ENCODE peak calls at places on chromosome 15, in six cellular contexts. One of them, this sample, is unnamed. For H3K9me3, the result is how much of the 10 kb centered on the place peaks cover.

GRCh38 chr15:65132841-65133549 is 613 bp downstream of the PDCD7 start:
- DNase-seq in CD4-positive, CD25-positive, alpha-beta regulatory T cell: no peak
- DNase-seq in WERI-Rb-1: peak
- DNase-seq in kidney: peak
- DNase-seq in A673: peak
- DNase-seq in stomach: peak
- DNase-seq in this sample: peak

GRCh38 chr15:74184582-74185091 is 11.1 kb downstream of the ISLR start:
- DNase-seq in CD4-positive, CD25-positive, alpha-beta regulatory T cell: no peak
- DNase-seq in WERI-Rb-1: no peak
- DNase-seq in kidney: peak
- DNase-seq in A673: no peak
- DNase-seq in stomach: no peak
- DNase-seq in this sample: no peak

GRCh38 chr15:32909431-32909830 is 191.6 kb downstream of the GREM1 start:
- DNase-seq in CD4-positive, CD25-positive, alpha-beta regulatory T cell: no peak
- DNase-seq in WERI-Rb-1: no peak
- DNase-seq in kidney: no peak
- DNase-seq in A673: no peak
- DNase-seq in stomach: no peak
- DNase-seq in this sample: peak

GRCh38 chr15:85673326-85673725 is 121.4 kb downstream of the KLHL25 start:
- DNase-seq in CD4-positive, CD25-positive, alpha-beta regulatory T cell: no peak
- DNase-seq in WERI-Rb-1: no peak
- DNase-seq in kidney: no peak
- DNase-seq in A673: no peak
- DNase-seq in stomach: no peak
- DNase-seq in this sample: peak

GRCh38 chr15:98658831-98659699 is 10.7 kb downstream of the IGF1R start:
- DNase-seq in CD4-positive, CD25-positive, alpha-beta regulatory T cell: peak
- DNase-seq in WERI-Rb-1: peak
- DNase-seq in kidney: no peak
- DNase-seq in A673: peak
- DNase-seq in stomach: no peak
- DNase-seq in this sample: peak

GRCh38 chr15:99016680-99017321 is 9.2 kb upstream of the PGPEP1L start:
- DNase-seq in CD4-positive, CD25-positive, alpha-beta regulatory T cell: no peak
- DNase-seq in WERI-Rb-1: no peak
- DNase-seq in kidney: no peak
- DNase-seq in A673: peak
- DNase-seq in stomach: no peak
- DNase-seq in this sample: peak

GRCh38 chr15:76140069-76140454 is 80.3 kb downstream of the TMEM266 start:
- DNase-seq in CD4-positive, CD25-positive, alpha-beta regulatory T cell: no peak
- DNase-seq in WERI-Rb-1: no peak
- DNase-seq in kidney: peak
- DNase-seq in A673: peak
- DNase-seq in stomach: no peak
- DNase-seq in this sample: no peak

GRCh38 chr15:66883322-66883911 is 181.4 kb downstream of the SMAD6 start:
- DNase-seq in CD4-positive, CD25-positive, alpha-beta regulatory T cell: no peak
- DNase-seq in WERI-Rb-1: no peak
- DNase-seq in kidney: peak
- DNase-seq in A673: peak
- DNase-seq in stomach: peak
- DNase-seq in this sample: peak

GRCh38 chr15:70470556-70471191 is 292.7 kb downstream of the UACA start:
- DNase-seq in CD4-positive, CD25-positive, alpha-beta regulatory T cell: no peak
- DNase-seq in WERI-Rb-1: no peak
- DNase-seq in kidney: no peak
- DNase-seq in A673: no peak
- DNase-seq in stomach: no peak
- DNase-seq in this sample: no peak

GRCh38 chr15:35444557-35445204 is 101.3 kb downstream of the DPH6 start:
- DNase-seq in CD4-positive, CD25-positive, alpha-beta regulatory T cell: no peak
- DNase-seq in WERI-Rb-1: no peak
- DNase-seq in kidney: no peak
- DNase-seq in A673: peak
- DNase-seq in stomach: no peak
- DNase-seq in this sample: peak

GRCh38 chr15:74635228-74635627 is 19.6 kb downstream of the CLK3 start:
- DNase-seq in CD4-positive, CD25-positive, alpha-beta regulatory T cell: peak
- DNase-seq in WERI-Rb-1: peak
- DNase-seq in kidney: no peak
- DNase-seq in A673: peak
- DNase-seq in stomach: peak
- DNase-seq in this sample: peak

GRCh38 chr15:44328135-44328534 is 39.6 kb downstream of the GOLM2 start:
- DNase-seq in CD4-positive, CD25-positive, alpha-beta regulatory T cell: no peak
- DNase-seq in WERI-Rb-1: no peak
- DNase-seq in kidney: no peak
- DNase-seq in A673: no peak
- DNase-seq in stomach: no peak
- DNase-seq in this sample: no peak

GRCh38 chr15:68693071-68693470 is 114.3 kb downstream of the CORO2B start:
- DNase-seq in CD4-positive, CD25-positive, alpha-beta regulatory T cell: no peak
- DNase-seq in WERI-Rb-1: no peak
- DNase-seq in kidney: no peak
- DNase-seq in A673: peak
- DNase-seq in stomach: no peak
- DNase-seq in this sample: no peak

GRCh38 chr15:66630801-66631351 is 65.1 kb upstream of the LCTL start:
- DNase-seq in CD4-positive, CD25-positive, alpha-beta regulatory T cell: no peak
- DNase-seq in WERI-Rb-1: no peak
- DNase-seq in kidney: no peak
- DNase-seq in A673: no peak
- DNase-seq in stomach: no peak
- DNase-seq in this sample: peak

GRCh38 chr15:66014022-66014421 is 144.7 kb downstream of the RAB11A start:
- DNase-seq in CD4-positive, CD25-positive, alpha-beta regulatory T cell: no peak
- DNase-seq in WERI-Rb-1: no peak
- DNase-seq in kidney: no peak
- DNase-seq in A673: no peak
- DNase-seq in stomach: no peak
- DNase-seq in this sample: no peak

GRCh38 chr15:90903733-90904536 is 833 bp downstream of the MAN2A2 start:
- DNase-seq in CD4-positive, CD25-positive, alpha-beta regulatory T cell: no peak
- DNase-seq in WERI-Rb-1: peak
- DNase-seq in kidney: peak
- DNase-seq in A673: peak
- DNase-seq in stomach: peak
- DNase-seq in this sample: no peak

GRCh38 chr15:22936577-22937472 is 43.3 kb downstream of the CYFIP1 start:
- DNase-seq in CD4-positive, CD25-positive, alpha-beta regulatory T cell: no peak
- DNase-seq in WERI-Rb-1: no peak
- DNase-seq in kidney: no peak
- DNase-seq in A673: no peak
- DNase-seq in stomach: no peak
- DNase-seq in this sample: no peak

GRCh38 chr15:91465696-91466095 is 365.6 kb downstream of the SV2B start:
- DNase-seq in CD4-positive, CD25-positive, alpha-beta regulatory T cell: no peak
- DNase-seq in WERI-Rb-1: no peak
- DNase-seq in kidney: no peak
- DNase-seq in A673: no peak
- DNase-seq in stomach: peak
- DNase-seq in this sample: no peak

GRCh38 chr15:66004618-66005262 is 135.4 kb downstream of the RAB11A start:
- DNase-seq in CD4-positive, CD25-positive, alpha-beta regulatory T cell: no peak
- DNase-seq in WERI-Rb-1: no peak
- DNase-seq in kidney: no peak
- DNase-seq in A673: peak
- DNase-seq in stomach: no peak
- DNase-seq in this sample: peak

GRCh38 chr15:75884041-75884440 is 19.6 kb upstream of the FBXO22 start:
- DNase-seq in CD4-positive, CD25-positive, alpha-beta regulatory T cell: no peak
- DNase-seq in WERI-Rb-1: no peak
- DNase-seq in kidney: no peak
- DNase-seq in A673: no peak
- DNase-seq in stomach: no peak
- DNase-seq in this sample: no peak

GRCh38 chr15:31442203-31443090 is 115.8 kb downstream of the KLF13 start:
- DNase-seq in CD4-positive, CD25-positive, alpha-beta regulatory T cell: no peak
- DNase-seq in WERI-Rb-1: peak
- DNase-seq in kidney: no peak
- DNase-seq in A673: peak
- DNase-seq in stomach: peak
- DNase-seq in this sample: peak

GRCh38 chr15:60391722-60392340 is 6.0 kb downstream of the ANXA2 start:
- DNase-seq in CD4-positive, CD25-positive, alpha-beta regulatory T cell: no peak
- DNase-seq in WERI-Rb-1: no peak
- DNase-seq in kidney: no peak
- DNase-seq in A673: no peak
- DNase-seq in stomach: no peak
- DNase-seq in this sample: no peak

GRCh38 chr15:40957581-40958051 is 4.3 kb downstream of the CHAC1 start:
- DNase-seq in CD4-positive, CD25-positive, alpha-beta regulatory T cell: no peak
- DNase-seq in WERI-Rb-1: no peak
- DNase-seq in kidney: peak
- DNase-seq in A673: peak
- DNase-seq in stomach: peak
- DNase-seq in this sample: peak

GRCh38 chr15:76147906-76148553 is 88.2 kb downstream of the TMEM266 start:
- DNase-seq in CD4-positive, CD25-positive, alpha-beta regulatory T cell: peak
- DNase-seq in WERI-Rb-1: peak
- DNase-seq in kidney: peak
- DNase-seq in A673: peak
- DNase-seq in stomach: peak
- DNase-seq in this sample: peak

GRCh38 chr15:60682615-60683014 is 203.7 kb upstream of the ICE2 start:
- DNase-seq in CD4-positive, CD25-positive, alpha-beta regulatory T cell: no peak
- DNase-seq in WERI-Rb-1: no peak
- DNase-seq in kidney: no peak
- DNase-seq in A673: no peak
- DNase-seq in stomach: no peak
- DNase-seq in this sample: peak

GRCh38 chr15:50675524-50676144 is 11.0 kb downstream of the TRPM7 start:
- DNase-seq in CD4-positive, CD25-positive, alpha-beta regulatory T cell: no peak
- DNase-seq in WERI-Rb-1: no peak
- DNase-seq in kidney: no peak
- DNase-seq in A673: peak
- DNase-seq in stomach: no peak
- DNase-seq in this sample: no peak

GRCh38 chr15:29270976-29271375 is 1.4 kb upstream of the NSMCE3 start:
- DNase-seq in CD4-positive, CD25-positive, alpha-beta regulatory T cell: no peak
- DNase-seq in WERI-Rb-1: no peak
- DNase-seq in kidney: no peak
- DNase-seq in A673: no peak
- DNase-seq in stomach: no peak
- DNase-seq in this sample: no peak

GRCh38 chr15:77409259-77410156 is 10.4 kb downstream of the PEAK1 start:
- DNase-seq in CD4-positive, CD25-positive, alpha-beta regulatory T cell: no peak
- DNase-seq in WERI-Rb-1: no peak
- DNase-seq in kidney: no peak
- DNase-seq in A673: no peak
- DNase-seq in stomach: no peak
- DNase-seq in this sample: no peak
- H3K27ac ChIP-seq in CD4-positive, CD25-positive, alpha-beta regulatory T cell: no peak
- H3K27ac ChIP-seq in WERI-Rb-1: no peak
- H3K27ac ChIP-seq in kidney: no peak
- H3K27ac ChIP-seq in A673: no peak
- H3K27ac ChIP-seq in stomach: no peak
- H3K27ac ChIP-seq in this sample: no peak

DNA sequence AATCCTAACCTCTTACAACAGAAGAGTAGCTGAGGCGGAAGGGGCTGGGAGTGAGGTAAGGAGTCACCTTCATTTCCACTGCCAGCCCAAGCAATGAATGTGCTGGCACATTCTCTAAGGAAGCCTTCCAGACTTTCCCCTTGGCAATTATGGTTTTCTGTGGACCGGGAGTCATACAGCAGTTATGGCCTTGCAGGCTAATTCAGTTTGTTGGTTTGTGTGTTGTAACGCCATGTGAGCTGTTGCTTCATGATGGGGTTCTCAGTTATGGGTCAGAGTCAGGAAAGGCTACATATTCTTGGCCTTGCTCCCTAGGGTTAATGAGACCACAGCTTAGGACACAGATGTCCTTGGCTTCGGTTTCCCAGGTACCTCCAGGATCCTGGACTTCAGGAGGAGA is 137.0 kb downstream of the ADAMTS17 start:
- DNase-seq in CD4-positive, CD25-positive, alpha-beta regulatory T cell: no peak
- DNase-seq in WERI-Rb-1: no peak
- DNase-seq in kidney: no peak
- DNase-seq in A673: no peak
- DNase-seq in stomach: no peak
- DNase-seq in this sample: no peak
- H3K9me3 ChIP-seq in CD4-positive, CD25-positive, alpha-beta regulatory T cell: under half
- H3K9me3 ChIP-seq in WERI-Rb-1: under half
- H3K9me3 ChIP-seq in kidney: under half
- H3K9me3 ChIP-seq in A673: under half
- H3K9me3 ChIP-seq in stomach: under half
- H3K9me3 ChIP-seq in this sample: under half

GRCh38 chr15:89837134-89837829 is 22.6 kb upstream of the ANPEP start:
- DNase-seq in CD4-positive, CD25-positive, alpha-beta regulatory T cell: no peak
- DNase-seq in WERI-Rb-1: no peak
- DNase-seq in kidney: no peak
- DNase-seq in A673: no peak
- DNase-seq in stomach: no peak
- DNase-seq in this sample: no peak
- H3K27ac ChIP-seq in CD4-positive, CD25-positive, alpha-beta regulatory T cell: no peak
- H3K27ac ChIP-seq in WERI-Rb-1: no peak
- H3K27ac ChIP-seq in kidney: no peak
- H3K27ac ChIP-seq in A673: no peak
- H3K27ac ChIP-seq in stomach: peak
- H3K27ac ChIP-seq in this sample: no peak

DNA sequence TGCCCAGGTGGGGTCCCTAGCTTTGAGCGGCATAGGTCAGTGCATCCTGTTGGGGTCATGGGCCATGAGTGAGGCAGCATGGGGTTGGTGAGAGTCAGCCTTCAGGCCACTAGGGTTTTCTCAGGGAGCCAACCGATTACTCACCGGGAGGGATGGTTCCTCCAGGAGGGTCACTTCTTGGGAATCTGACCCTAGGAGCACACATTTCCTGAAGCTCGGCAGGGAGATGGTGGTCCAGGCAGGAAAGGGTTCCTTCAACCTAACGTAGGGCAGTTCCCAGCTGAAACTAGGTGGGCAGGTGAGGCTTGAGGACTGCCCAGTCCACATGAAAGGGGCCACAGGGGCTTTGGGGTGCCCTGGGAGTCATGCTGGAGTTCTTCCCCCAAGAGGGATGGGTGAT is 218.0 kb downstream of the UBE3A start:
- DNase-seq in CD4-positive, CD25-positive, alpha-beta regulatory T cell: no peak
- DNase-seq in WERI-Rb-1: no peak
- DNase-seq in kidney: no peak
- DNase-seq in A673: no peak
- DNase-seq in stomach: no peak
- DNase-seq in this sample: no peak
- H3K9me3 ChIP-seq in CD4-positive, CD25-positive, alpha-beta regulatory T cell: under half
- H3K9me3 ChIP-seq in WERI-Rb-1: under half
- H3K9me3 ChIP-seq in kidney: under half
- H3K9me3 ChIP-seq in A673: under half
- H3K9me3 ChIP-seq in stomach: under half
- H3K9me3 ChIP-seq in this sample: under half

This sample was measured in SJCRH30.